ENCODE peak calls at places on chromosomes 3 and 15, in ten cellular contexts. T is right lobe of liver, Z is transverse colon, S is fibroblast of pulmonary artery, X is ovary, V is heart left ventricle, B is suprapubic skin, W is choroid plexus epithelial cell, E is pancreas, K is foreskin fibroblast. L is an unnamed sample.

GRCh38 chr3:187296915-187297314 is 5.4 kb upstream of the MASP1 start:
- DNase-seq in V (no peak), W (no peak), Z (no peak), S (no peak), T (no peak), E (no peak), B (no peak), K (peak), X (no peak), L (no peak)

GRCh38 chr3:50189274-50189673 is 2.1 kb upstream of the GNAT1 start:
- DNase-seq in T (peak), V (peak), E (peak), W (peak), B (no peak), S (peak), K (peak), Z (peak), X (peak), L (peak)

GRCh38 chr15:96359772-96360498 is 29.4 kb downstream of the NR2F2 start:
- DNase-seq in X (peak), W (peak), Z (no peak), T (no peak), B (no peak), K (peak), E (no peak), S (no peak), V (no peak), L (peak)

GRCh38 chr3:188905991-188906635 is 265.7 kb upstream of the TPRG1 start:
- DNase-seq in W (no peak), T (no peak), Z (no peak), E (no peak), B (no peak), K (no peak), X (no peak), S (no peak), V (no peak), L (no peak)

GRCh38 chr15:99053380-99054024 is 45.9 kb upstream of the PGPEP1L start:
- DNase-seq in K (no peak), T (no peak), W (no peak), V (no peak), Z (no peak), B (no peak), S (no peak), X (no peak), E (no peak), L (no peak)

GRCh38 chr3:195268608-195269309 is 2.2 kb downstream of the XXYLT1 start:
- DNase-seq in E (no peak), X (no peak), W (no peak), K (no peak), T (no peak), V (no peak), S (no peak), B (no peak), Z (no peak), L (no peak)

GRCh38 chr3:98699132-98699531 is 64.0 kb upstream of the ST3GAL6 start:
- DNase-seq in Z (no peak), T (no peak), S (no peak), B (no peak), K (peak), V (no peak), E (no peak), X (no peak), W (no peak), L (no peak)

GRCh38 chr15:52318729-52319500 is 23.3 kb upstream of the MYO5C start:
- DNase-seq in S (no peak), X (no peak), B (no peak), V (peak), Z (no peak), K (peak), T (no peak), W (no peak), E (peak), L (no peak)

GRCh38 chr15:94174399-94174802 is 57.0 kb upstream of the MCTP2 start:
- DNase-seq in B (no peak), S (no peak), K (peak), V (no peak), T (no peak), W (no peak), X (no peak), Z (no peak), E (no peak), L (no peak)

GRCh38 chr3:66472313-66473134 is 28.3 kb downstream of the LRIG1 start:
- DNase-seq in S (peak), T (no peak), B (no peak), Z (peak), X (no peak), E (no peak), W (peak), V (no peak), K (peak), L (no peak)

GRCh38 chr3:87855626-87856025 is 203.2 kb downstream of the CGGBP1 start:
- DNase-seq in W (peak), E (no peak), Z (no peak), T (no peak), X (no peak), S (peak), B (no peak), K (peak), V (no peak), L (no peak)

GRCh38 chr15:63291507-63291906 is 14.1 kb downstream of the APH1B start:
- DNase-seq in K (peak), T (no peak), S (peak), X (no peak), V (no peak), B (no peak), W (peak), E (no peak), Z (no peak), L (no peak)

GRCh38 chr15:65929573-65929972 is 60.3 kb downstream of the RAB11A start:
- DNase-seq in S (no peak), V (no peak), W (no peak), Z (no peak), X (no peak), T (no peak), B (no peak), K (no peak), E (no peak), L (no peak)

GRCh38 chr3:141285570-141285969 is 53.9 kb downstream of the PXYLP1 start:
- DNase-seq in X (no peak), W (no peak), T (no peak), Z (no peak), K (no peak), V (no peak), S (no peak), E (no peak), B (no peak), L (no peak)

GRCh38 chr3:129628169-129628522 is 21.7 kb upstream of the PLXND1 start:
- DNase-seq in B (no peak), S (no peak), E (no peak), V (no peak), T (no peak), Z (no peak), X (no peak), W (no peak), K (no peak), L (no peak)

GRCh38 chr3:155809181-155809580 is 3.1 kb upstream of the C3orf33 start:
- DNase-seq in K (no peak), B (no peak), E (no peak), V (no peak), W (peak), S (peak), X (no peak), Z (no peak), T (no peak), L (no peak)

GRCh38 chr3:34807611-34808010 is 831.7 kb upstream of the ARPP21 start:
- DNase-seq in W (no peak), Z (no peak), B (no peak), S (no peak), K (no peak), X (no peak), V (no peak), E (no peak), T (no peak), L (no peak)

GRCh38 chr15:65884511-65884910 is 15.2 kb downstream of the RAB11A start:
- DNase-seq in E (no peak), S (no peak), K (no peak), W (no peak), X (no peak), V (no peak), B (no peak), T (no peak), Z (no peak), L (no peak)

GRCh38 chr3:179036226-179036625 is 35.4 kb downstream of the ZMAT3 start:
- DNase-seq in B (no peak), X (no peak), Z (no peak), K (no peak), V (no peak), S (no peak), T (no peak), W (peak), E (no peak), L (no peak)

GRCh38 chr15:80152896-80153876 is at the start of gene FAH:
- DNase-seq in V (no peak), W (peak), E (no peak), Z (peak), B (peak), K (peak), T (no peak), S (peak), X (no peak), L (no peak)

GRCh38 chr3:52238761-52239701 is at the start of gene TWF2:
- DNase-seq in B (peak), S (peak), K (peak), V (peak), Z (peak), T (peak), E (peak), X (peak), W (peak), L (peak)
- TF ChIP-seq CTCF in B (no peak), S (peak), K (peak), V (peak), Z (peak), T (peak), E (peak), X (peak), W (peak), L (no peak)

GRCh38 chr15:68054658-68055223 is 626 bp downstream of the PIAS1 start:
- DNase-seq in E (peak), X (peak), B (peak), V (peak), K (peak), S (no peak), T (peak), Z (peak), W (peak), L (peak)

GRCh38 chr15:68053701-68053996 is 466 bp upstream of the PIAS1 start:
- DNase-seq in T (no peak), K (no peak), S (no peak), V (no peak), Z (no peak), W (no peak), X (no peak), B (no peak), E (no peak), L (no peak)

GRCh38 chr15:68053001-68053400 is 1.1 kb upstream of the PIAS1 start:
- DNase-seq in V (no peak), W (no peak), B (no peak), S (no peak), E (no peak), K (no peak), X (no peak), T (no peak), Z (no peak), L (no peak)

GRCh38 chr15:68055224-68055705 is 1.1 kb downstream of the PIAS1 start:
- DNase-seq in E (peak), V (no peak), Z (peak), T (no peak), B (no peak), K (peak), X (no peak), S (peak), W (peak), L (no peak)

GRCh38 chr15:68053997-68054657 is at the start of gene PIAS1:
- DNase-seq in W (peak), B (peak), S (peak), K (peak), T (peak), X (peak), E (peak), V (peak), Z (peak), L (peak)
- TF ChIP-seq CTCF in W (no peak), B (peak), S (no peak), K (no peak), T (no peak), X (peak), E (no peak), V (peak), Z (no peak), L (no peak)

GRCh38 chr3:107855710-107856109 is 235.1 kb downstream of the CD47 start:
- DNase-seq in S (peak), K (no peak), T (no peak), V (no peak), W (peak), X (no peak), E (no peak), B (no peak), Z (no peak), L (no peak)
- TF ChIP-seq CTCF in S (peak), K (no peak), T (peak), V (no peak), W (peak), X (no peak), E (peak), B (no peak), Z (no peak), L (no peak)

GRCh38 chr3:111577798-111578685 is 17.1 kb downstream of the ZBED2 start:
- DNase-seq in E (no peak), X (no peak), W (peak), V (no peak), K (peak), Z (no peak), S (peak), T (no peak), B (no peak), L (no peak)
- TF ChIP-seq CTCF in E (no peak), X (no peak), W (peak), V (peak), K (peak), Z (no peak), S (peak), T (peak), B (peak), L (no peak)

DNA sequence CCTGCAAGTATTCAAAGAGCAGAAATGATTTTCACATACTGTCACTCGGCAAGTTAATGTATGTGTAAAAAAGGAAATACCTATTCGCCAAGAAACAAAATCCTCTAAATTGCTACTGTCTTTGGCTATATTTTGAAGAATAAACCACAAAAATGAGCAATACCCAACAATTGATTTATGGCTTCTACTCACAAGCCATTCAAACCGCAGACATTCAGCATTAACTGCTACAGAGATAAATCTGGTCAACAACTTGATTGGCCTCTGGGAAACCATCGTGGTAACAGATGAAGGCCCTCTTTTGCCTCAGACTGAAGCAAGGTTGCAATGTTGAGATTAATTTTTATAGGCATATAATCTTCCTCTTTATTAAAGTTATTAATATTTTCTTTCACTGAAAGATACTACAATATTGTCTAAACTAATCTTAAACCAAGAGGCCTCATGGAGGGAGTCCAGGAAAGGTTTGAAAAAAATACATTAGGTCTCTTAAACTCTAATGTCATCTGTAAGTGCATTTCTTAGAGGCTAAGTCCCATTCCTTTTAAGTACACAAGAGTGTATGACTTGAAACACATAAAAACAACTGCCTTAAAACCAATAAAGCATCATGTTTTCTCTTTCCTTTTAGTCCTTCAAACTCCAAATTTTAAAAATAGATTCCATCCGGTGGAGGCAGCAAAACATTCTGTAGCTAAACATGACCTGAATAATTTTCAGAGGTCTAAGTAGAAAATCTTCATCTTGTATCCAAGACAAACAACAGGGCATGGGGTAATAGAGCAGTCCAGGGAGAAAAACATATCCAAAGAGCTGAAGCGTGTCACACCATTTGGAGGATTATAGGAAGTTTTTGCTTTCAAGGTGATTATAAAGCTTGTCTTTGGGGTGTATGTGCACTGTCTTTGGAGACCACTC is 162.4 kb upstream of the TGFBR2 start:
- DNase-seq in T (no peak), K (peak), V (no peak), W (peak), X (no peak), Z (no peak), S (no peak), B (no peak), E (no peak), L (no peak)
- TF ChIP-seq CTCF in T (no peak), K (no peak), V (peak), W (peak), X (peak), Z (no peak), S (no peak), B (no peak), E (no peak), L (no peak)

GRCh38 chr3:12194669-12195161 is 36.0 kb upstream of the TIMP4 start:
- DNase-seq in E (no peak), V (no peak), S (peak), W (peak), Z (peak), T (no peak), B (no peak), X (no peak), K (peak), L (no peak)
- TF ChIP-seq CTCF in E (no peak), V (no peak), S (no peak), W (peak), Z (peak), T (no peak), B (peak), X (no peak), K (no peak), L (no peak)

DNA sequence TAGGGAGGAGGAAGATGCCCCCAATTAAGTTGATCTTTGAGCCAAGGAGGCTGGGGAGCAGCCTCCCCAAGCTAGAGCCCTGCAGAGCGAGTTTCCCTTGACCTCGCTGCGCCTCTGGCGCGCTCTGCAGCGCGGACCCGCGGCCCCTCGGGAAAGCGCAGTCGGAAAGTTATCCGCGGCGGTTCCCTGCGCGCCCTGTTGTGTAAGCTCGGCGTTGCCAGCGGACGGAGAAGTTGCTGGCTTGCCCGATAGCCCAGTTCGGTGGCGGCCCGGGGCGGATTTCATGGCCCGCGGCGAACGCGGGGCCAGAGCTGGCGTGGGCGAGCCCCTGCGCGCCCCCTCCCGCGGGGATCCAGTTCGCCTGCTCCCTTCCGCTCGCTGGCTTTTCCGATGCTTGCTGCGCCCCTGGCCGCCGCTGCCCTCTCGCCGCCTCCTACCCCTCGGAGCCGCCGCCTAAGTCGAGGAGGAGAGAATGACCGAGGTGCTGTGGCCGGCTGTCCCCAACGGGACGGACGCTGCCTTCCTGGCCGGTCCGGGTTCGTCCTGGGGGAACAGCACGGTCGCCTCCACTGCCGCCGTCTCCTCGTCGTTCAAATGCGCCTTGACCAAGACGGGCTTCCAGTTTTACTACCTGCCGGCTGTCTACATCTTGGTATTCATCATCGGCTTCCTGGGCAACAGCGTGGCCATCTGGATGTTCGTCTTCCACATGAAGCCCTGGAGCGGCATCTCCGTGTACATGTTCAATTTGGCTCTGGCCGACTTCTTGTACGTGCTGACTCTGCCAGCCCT is 576 bp downstream of the P2RY1 start:
- DNase-seq in X (peak), B (peak), Z (peak), S (peak), V (peak), T (peak), K (peak), E (peak), W (peak), L (peak)
- TF ChIP-seq CTCF in X (peak), B (peak), Z (peak), S (peak), V (peak), T (peak), K (no peak), E (no peak), W (peak), L (no peak)

DNA sequence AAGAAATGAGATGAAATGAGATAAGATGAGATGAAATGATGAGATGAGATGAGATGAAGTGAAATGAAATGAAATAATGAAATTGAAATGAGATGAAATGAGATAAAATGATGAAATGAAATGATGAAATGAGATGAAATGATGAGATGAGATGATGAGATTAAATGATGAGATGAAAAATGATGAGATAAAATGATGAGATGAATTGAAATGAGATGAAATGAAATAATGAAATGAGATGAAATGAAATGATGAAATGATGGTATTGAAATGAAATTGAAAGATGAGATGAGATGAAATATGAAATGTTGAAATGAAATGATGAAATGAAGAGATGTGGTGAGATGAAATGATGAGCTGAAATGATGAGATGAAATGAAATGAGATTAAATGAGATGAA is 231.0 kb downstream of the GOLGA6L6 start:
- DNase-seq in W (no peak), B (no peak), X (no peak), T (no peak), V (no peak), K (no peak), E (no peak), S (no peak), Z (no peak), L (no peak)
- TF ChIP-seq CTCF in W (no peak), B (no peak), X (no peak), T (no peak), V (no peak), K (no peak), E (no peak), S (no peak), Z (no peak), L (no peak)

DNA sequence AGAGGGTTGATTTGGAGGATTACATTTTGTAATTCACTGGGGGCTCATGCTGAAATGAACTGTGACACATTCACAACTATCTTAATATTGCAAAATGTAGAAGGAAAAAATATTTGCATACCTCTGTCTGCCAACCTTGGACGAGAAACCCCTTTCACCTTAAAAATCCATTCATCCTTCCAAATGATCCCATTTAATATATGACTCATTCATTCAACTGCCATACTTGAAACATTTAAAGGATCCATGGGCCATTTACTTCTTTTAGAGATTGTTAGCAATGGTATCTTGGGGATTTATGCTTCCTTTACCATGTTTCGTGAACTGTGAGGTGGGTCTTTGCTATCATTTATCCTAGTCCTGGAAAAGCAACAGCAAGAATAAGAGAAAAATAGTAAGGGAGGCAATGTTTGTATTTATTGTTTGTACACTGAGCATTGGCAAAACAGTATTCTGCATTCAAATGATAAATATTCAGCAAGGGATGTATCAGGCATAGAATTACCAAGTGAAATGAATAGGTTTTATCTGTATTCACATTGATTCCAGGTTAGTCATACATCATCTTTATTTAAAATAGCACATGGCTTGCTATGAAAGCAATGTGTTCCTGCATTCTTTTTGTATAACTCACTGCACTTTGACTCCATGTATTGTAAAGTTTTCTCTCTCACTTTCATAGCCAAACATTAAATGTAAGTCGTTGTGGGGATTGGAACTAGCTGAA is 378.1 kb downstream of the NSUN3 start:
- DNase-seq in S (peak), T (no peak), Z (no peak), B (no peak), V (no peak), E (no peak), W (peak), X (no peak), K (peak), L (no peak)
- TF ChIP-seq CTCF in S (no peak), T (no peak), Z (no peak), B (no peak), V (no peak), E (no peak), W (no peak), X (no peak), K (no peak), L (no peak)

L was measured in glutamatergic neuron.